ENCODE peak calls at places on chromosome 15, in five cellular contexts. N is GM12878, I is K562, G is H1, Q is HepG2. O is an unnamed sample.

GRCh38 chr15:59867436-59867835 is 136.7 kb upstream of the FOXB1 start:
- DNase-seq in N (no peak), I (no peak), G (no peak), Q (no peak), O (no peak)

GRCh38 chr15:101087172-101087769 is 164.6 kb downstream of the CHSY1 start:
- DNase-seq in N (no peak), I (no peak), G (no peak), Q (no peak), O (no peak)

GRCh38 chr15:55661431-55661830 is 73.3 kb upstream of the PYGO1 start:
- DNase-seq in N (no peak), I (no peak), G (no peak), Q (peak; percentile 69), O (no peak)

GRCh38 chr15:64892850-64893403 is 18.8 kb upstream of the ANKDD1A start:
- DNase-seq in N (peak; percentile 45), I (no peak), G (no peak), Q (no peak), O (no peak)

GRCh38 chr15:33152502-33153109 is 41.9 kb downstream of the FMN1 start:
- DNase-seq in N (no peak), I (no peak), G (no peak), Q (no peak), O (no peak)

GRCh38 chr15:95799286-95800187 is 531.0 kb upstream of the NR2F2 start:
- DNase-seq in N (no peak), I (no peak), G (no peak), Q (peak; percentile 8), O (no peak)

GRCh38 chr15:69719527-69719926 is 266.9 kb downstream of the RPLP1 start:
- DNase-seq in N (no peak), I (no peak), G (no peak), Q (no peak), O (no peak)

GRCh38 chr15:70259640-70260066 is 161.9 kb upstream of the TLE3 start:
- DNase-seq in N (no peak), I (peak; percentile 45), G (no peak), Q (peak; percentile 9), O (no peak)

GRCh38 chr15:59713177-59713576 is 24.1 kb upstream of the BNIP2 start:
- DNase-seq in N (no peak), I (no peak), G (no peak), Q (no peak), O (no peak)

GRCh38 chr15:31200735-31201151 is 99.2 kb upstream of the TRPM1 start:
- DNase-seq in N (no peak), I (peak; percentile 31), G (no peak), Q (peak; percentile 46), O (no peak)

GRCh38 chr15:77860101-77860691 is 217.3 kb downstream of the TBC1D2B start:
- DNase-seq in N (no peak), I (no peak), G (no peak), Q (no peak), O (no peak)

GRCh38 chr15:100572362-100572983 is 29.5 kb downstream of the LINS1 start:
- DNase-seq in N (no peak), I (no peak), G (no peak), Q (no peak), O (no peak)

GRCh38 chr15:39855400-39855799 is 64.7 kb downstream of the GPR176 start:
- DNase-seq in N (no peak), I (no peak), G (no peak), Q (no peak), O (no peak)

GRCh38 chr15:39850436-39850835 is 67.8 kb upstream of the FSIP1 start:
- DNase-seq in N (no peak), I (no peak), G (no peak), Q (no peak), O (no peak)

GRCh38 chr15:39854161-39854560 is 65.9 kb downstream of the GPR176 start:
- DNase-seq in N (no peak), I (no peak), G (no peak), Q (no peak), O (no peak)

GRCh38 chr15:39851505-39852082 is 68.5 kb downstream of the GPR176 start:
- DNase-seq in N (no peak), I (no peak), G (no peak), Q (no peak), O (no peak)

DNA sequence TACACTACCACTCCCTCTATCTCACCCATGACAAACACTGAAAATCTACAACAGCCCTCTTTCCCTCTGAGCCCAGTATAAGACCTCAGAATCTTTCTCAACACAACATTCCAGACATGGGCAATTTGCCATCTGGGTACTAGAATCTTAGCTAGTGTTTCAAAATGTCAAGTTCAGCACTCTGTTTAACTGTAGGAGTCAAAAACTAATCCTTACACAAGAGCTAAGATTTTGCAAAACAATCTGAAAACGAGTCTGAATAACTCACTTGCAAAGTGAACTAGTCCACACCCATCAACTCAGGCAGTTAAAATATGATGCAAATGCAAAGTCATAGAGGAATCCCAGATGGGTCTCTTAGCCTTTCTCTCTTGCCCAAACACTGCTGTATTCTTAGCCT is 67.8 kb downstream of the GPR176 start:
- DNase-seq in N (no peak), I (no peak), G (no peak), Q (no peak), O (no peak)
- TF ChIP-seq SIN3A in N (no peak), I (no peak), G (no peak), Q (no peak), O (no peak)

GRCh38 chr15:38683382-38684242 is 119.0 kb upstream of the RASGRP1 start:
- DNase-seq in N (no peak), I (peak; percentile 28), G (no peak), Q (peak; percentile 27), O (peak; percentile 27)
- TF ChIP-seq JUND in N (no peak), I (no peak), G (no peak), Q (no peak), O (no peak)

GRCh38 chr15:80923668-80924067 is 66.0 kb downstream of the MESD start:
- DNase-seq in N (no peak), I (no peak), G (no peak), Q (no peak), O (no peak)
- TF ChIP-seq SP1 in N (no peak), I (no peak), G (no peak), Q (no peak), O (no peak)

DNA sequence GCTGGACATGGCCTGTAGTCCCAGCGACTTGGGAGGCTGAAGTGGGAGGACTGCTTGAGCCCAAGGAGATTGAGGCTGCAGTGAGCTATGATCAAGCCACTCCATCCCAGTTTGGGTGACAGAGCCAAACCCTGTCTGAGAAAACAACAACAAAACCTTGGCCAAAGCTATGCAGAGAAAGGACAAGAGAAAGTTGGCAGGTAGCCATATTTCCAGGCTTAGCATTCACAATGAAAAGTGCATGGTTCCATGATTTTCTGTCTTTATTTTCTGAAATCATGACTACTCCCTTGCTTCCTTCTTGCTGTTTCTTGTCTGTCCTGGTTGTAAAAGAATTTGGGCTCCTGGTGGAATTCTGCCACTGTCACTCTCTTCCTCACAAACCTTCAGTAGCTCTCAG is 284.6 kb upstream of the C2CD4B start:
- DNase-seq in N (no peak), I (no peak), G (no peak), Q (no peak), O (no peak)
- TF ChIP-seq SIN3A in N (no peak), I (no peak), G (no peak), Q (no peak), O (no peak)

GRCh38 chr15:90376789-90377188 is 11.3 kb upstream of the IQGAP1 start:
- DNase-seq in N (no peak), I (no peak), G (no peak), Q (no peak), O (no peak)
- TF ChIP-seq JUND in N (no peak), I (no peak), G (no peak), Q (no peak), O (no peak)

GRCh38 chr15:57146394-57147140 is 228.1 kb downstream of the TCF12 start:
- DNase-seq in N (no peak), I (peak; percentile 10), G (no peak), Q (peak; percentile 9), O (peak; percentile 8)
- TF ChIP-seq SP1 in N (no peak), I (no peak), G (no peak), Q (no peak), O (no peak)

DNA sequence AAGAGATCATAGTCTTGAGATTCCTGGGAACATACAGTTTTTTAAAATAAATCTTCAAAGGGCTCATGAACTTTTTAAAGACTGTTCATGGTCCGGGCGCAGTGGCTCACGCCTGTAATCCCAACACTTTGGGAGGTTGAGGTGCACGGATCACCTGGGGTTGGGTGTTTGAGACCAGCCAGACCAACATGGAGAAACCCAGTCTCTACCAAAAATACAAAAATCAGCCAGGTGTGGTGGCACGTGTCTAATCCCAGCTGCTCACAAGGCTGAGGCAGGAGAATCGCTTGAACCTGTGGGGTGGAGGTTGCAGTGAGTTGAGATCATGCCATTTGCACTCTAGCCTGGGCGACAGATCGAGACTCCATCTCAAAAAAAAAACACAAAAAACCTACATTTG is 41.4 kb upstream of the EIF3J start:
- DNase-seq in N (no peak), I (no peak), G (no peak), Q (no peak), O (no peak)
- TF ChIP-seq SIN3A in N (no peak), I (no peak), G (no peak), Q (no peak), O (no peak)

O was measured in HCT116.